ENCODE peak calls at places on chromosomes 12 and 14, in seven cellular contexts. Y is dorsolateral prefrontal cortex, K is pancreas, F is HCT116, Q is OCI-LY7, B is tibial artery, G is MM.1S. W is an unnamed sample.

GRCh38 chr12:53569174-53569557 is 57.0 kb downstream of the ATF7 start:
- DNase-seq in Y (no peak), F (no peak), G (no peak), B (no peak), K (no peak), Q (no peak), W (no peak)

GRCh38 chr14:50303744-50304471 is 8.1 kb downstream of the L2HGDH start:
- DNase-seq in F (no peak), G (no peak), B (no peak), Q (no peak), K (no peak), Y (no peak), W (no peak)

GRCh38 chr12:15863984-15864383 is 18.2 kb upstream of the STRAP start:
- DNase-seq in F (no peak), Q (peak), G (peak), Y (no peak), B (no peak), K (no peak), W (no peak)

GRCh38 chr12:72869025-72869424 is 596.9 kb downstream of the TRHDE start:
- DNase-seq in F (no peak), Y (no peak), B (no peak), G (no peak), Q (no peak), K (no peak), W (no peak)

GRCh38 chr12:68378859-68379628 is 46.9 kb upstream of the MDM1 start:
- DNase-seq in Q (no peak), G (no peak), F (no peak), Y (no peak), K (no peak), B (no peak), W (no peak)

GRCh38 chr12:110179291-110179690 is 55.1 kb downstream of the IFT81 start:
- DNase-seq in G (no peak), Y (no peak), B (no peak), K (no peak), F (no peak), Q (peak), W (no peak)

GRCh38 chr12:121894633-121895032 is 6.0 kb downstream of the PSMD9 start:
- DNase-seq in Q (peak), G (no peak), Y (no peak), K (no peak), F (no peak), B (no peak), W (no peak)

GRCh38 chr12:118874698-118875548 is 106.4 kb upstream of the SRRM4 start:
- DNase-seq in Y (no peak), K (no peak), F (no peak), Q (no peak), B (no peak), G (no peak), W (no peak)

GRCh38 chr12:90004319-90005074 is 295.9 kb upstream of the ATP2B1 start:
- DNase-seq in Q (peak), Y (no peak), G (no peak), F (no peak), B (no peak), K (no peak), W (no peak)

GRCh38 chr14:75725481-75725880 is 64.4 kb downstream of the TTLL5 start:
- DNase-seq in Y (no peak), Q (no peak), F (no peak), K (no peak), G (no peak), B (peak), W (no peak)

GRCh38 chr12:3218150-3218845 is 141.1 kb downstream of the TSPAN9 start:
- DNase-seq in G (no peak), K (peak), Y (peak), Q (peak), F (no peak), B (peak), W (no peak)
- TF ChIP-seq CTCF in G (no peak), K (no peak), Y (no peak), Q (peak), F (no peak), B (no peak), W (no peak)

DNA sequence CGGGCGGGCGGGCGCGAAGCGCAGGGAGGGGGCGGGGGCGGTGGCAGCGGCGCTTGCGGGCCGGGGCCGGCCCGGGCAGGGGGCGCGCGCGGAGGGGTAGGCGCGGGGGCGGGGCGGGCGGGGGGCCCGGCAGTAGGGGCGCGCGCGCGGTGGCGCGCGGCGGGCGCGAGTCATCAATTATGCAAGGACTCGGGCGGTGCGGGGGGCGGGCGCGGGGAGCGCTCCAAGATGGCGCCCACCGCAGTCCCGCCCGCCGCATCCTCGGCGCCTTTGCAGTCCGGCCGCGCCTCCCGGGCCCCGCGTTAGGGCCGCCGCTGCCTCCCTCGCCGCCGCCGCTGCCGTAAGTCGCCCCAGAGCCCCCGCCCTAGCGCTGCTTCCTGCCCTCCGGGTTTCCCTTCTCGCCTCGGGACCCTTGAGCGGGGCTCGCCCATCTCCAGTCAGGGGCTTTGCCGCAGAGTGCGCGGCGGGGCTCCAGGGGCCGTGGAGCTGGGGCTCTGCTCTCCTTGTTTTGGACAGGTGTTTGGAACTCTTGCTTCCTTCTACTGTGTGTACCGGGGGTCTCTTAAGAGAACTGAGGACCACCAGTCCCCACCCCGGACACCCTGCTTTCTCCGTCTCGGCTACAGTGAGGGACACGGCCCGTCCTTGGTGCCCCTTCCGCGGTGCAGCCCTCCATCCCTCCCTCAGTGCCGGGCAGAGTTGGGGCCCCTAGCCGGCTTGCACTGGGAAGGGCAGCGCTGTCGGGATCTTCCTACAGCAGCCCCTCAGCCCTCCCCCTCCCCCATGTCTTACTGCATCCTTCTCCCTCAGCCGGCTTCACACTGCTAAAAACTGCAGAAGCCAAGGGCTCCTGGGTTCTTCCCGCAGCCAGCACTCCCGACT is at the start of gene SCN8A:
- DNase-seq in Y (peak), G (peak), F (peak), K (peak), Q (peak), B (no peak), W (peak)
- H3K4me3 ChIP-seq in Y (peak), G (peak), F (peak), K (peak), Q (peak), B (peak), W (peak)

GRCh38 chr12:123119808-123120207 is 31.1 kb downstream of the PITPNM2 start:
- DNase-seq in F (no peak), Q (no peak), G (peak), K (no peak), B (no peak), Y (no peak), W (no peak)

GRCh38 chr12:123118397-123118945 is 32.4 kb downstream of the PITPNM2 start:
- DNase-seq in F (no peak), G (no peak), Q (no peak), K (no peak), Y (no peak), B (no peak), W (no peak)

GRCh38 chr12:123122649-123123048 is 28.2 kb downstream of the PITPNM2 start:
- DNase-seq in G (no peak), Y (no peak), Q (no peak), F (no peak), B (no peak), K (no peak), W (no peak)

GRCh38 chr12:123121670-123122069 is 29.2 kb downstream of the PITPNM2 start:
- DNase-seq in Y (no peak), B (no peak), F (no peak), Q (no peak), K (no peak), G (no peak), W (no peak)

GRCh38 chr12:123120452-123121166 is 30.3 kb downstream of the PITPNM2 start:
- DNase-seq in B (no peak), G (peak), Y (no peak), Q (no peak), K (no peak), F (no peak), W (no peak)
- H3K27ac ChIP-seq in B (no peak), G (peak), Y (peak), Q (no peak), K (no peak), F (no peak), W (peak)

GRCh38 chr14:65160091-65160490 is 57.8 kb upstream of the MAX start:
- DNase-seq in Q (no peak), K (no peak), Y (no peak), B (no peak), G (no peak), F (no peak), W (no peak)
- TF ChIP-seq CTCF in Q (no peak), K (no peak), Y (no peak), B (no peak), G (no peak), F (no peak), W (no peak)

GRCh38 chr12:32532951-32533350 is 133.6 kb downstream of the FGD4 start:
- DNase-seq in Q (peak), K (no peak), B (no peak), Y (no peak), F (no peak), G (peak), W (no peak)

GRCh38 chr12:32534698-32535097 is 135.3 kb downstream of the FGD4 start:
- DNase-seq in K (no peak), Y (no peak), B (no peak), G (no peak), F (no peak), Q (no peak), W (no peak)

GRCh38 chr12:32535260-32535999 is 136.1 kb downstream of the FGD4 start:
- DNase-seq in Q (peak), G (peak), B (peak), K (peak), F (no peak), Y (peak), W (no peak)

GRCh38 chr12:32532415-32532814 is 133.1 kb downstream of the FGD4 start:
- DNase-seq in B (no peak), Y (no peak), Q (no peak), G (no peak), F (no peak), K (no peak), W (no peak)

DNA sequence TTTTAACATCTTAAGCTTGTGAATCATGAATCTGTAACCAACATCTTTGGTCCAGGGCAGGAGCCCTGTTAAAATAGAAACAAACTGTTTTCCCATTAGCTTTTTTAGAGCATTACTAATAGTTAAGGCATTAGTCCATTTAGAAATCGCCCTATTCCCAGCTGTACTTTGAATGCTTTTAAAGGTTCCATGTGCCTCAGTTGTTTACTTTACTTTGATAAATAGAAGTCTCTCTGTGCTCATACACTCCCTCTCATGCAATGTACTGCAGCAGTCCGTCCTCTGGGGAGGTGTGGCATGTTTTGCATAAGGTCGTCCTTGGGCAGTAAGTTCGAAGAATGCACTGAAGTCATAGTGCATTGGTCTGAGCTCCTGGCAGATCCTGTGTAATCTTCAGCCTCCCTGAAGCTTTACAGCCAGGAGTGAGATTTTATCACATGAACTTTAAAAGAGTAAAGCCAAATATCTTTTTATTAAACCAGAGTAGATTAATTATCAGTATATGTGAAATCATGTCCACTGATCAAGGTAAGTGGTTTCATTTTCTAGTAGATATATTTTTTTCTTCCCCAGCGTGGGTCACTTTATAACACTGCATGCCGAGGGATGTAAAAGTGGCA is 134.7 kb downstream of the FGD4 start:
- DNase-seq in Y (no peak), G (peak), K (no peak), F (peak), B (peak), Q (peak), W (no peak)
- H3K4me3 ChIP-seq in Y (peak), G (peak), K (peak), F (no peak), B (peak), Q (peak), W (no peak)

GRCh38 chr12:52246720-52247621 is 13.9 kb downstream of the KRT7 start:
- DNase-seq in Q (no peak), Y (no peak), F (peak), G (no peak), K (peak), B (no peak), W (no peak)
- H3K27ac ChIP-seq in Q (no peak), Y (no peak), F (peak), G (no peak), K (peak), B (peak), W (no peak)